ENCODE peak calls at places on chromosomes 7 and 10, in five cellular contexts. L is A549, B is foreskin fibroblast, R is GDM1, D is amygdala. O is an unnamed sample.

GRCh38 chr7:122262246-122262645 is 42.3 kb downstream of the FEZF1 start:
- DNase-seq in L (no peak), B (no peak), R (no peak), D (no peak), O (no peak)

GRCh38 chr7:30679664-30680063 is 2.6 kb downstream of the CRHR2 start:
- DNase-seq in L (no peak), B (no peak), R (no peak), D (no peak), O (no peak)

GRCh38 chr10:72328045-72328828 is 26.5 kb downstream of the DNAJB12 start:
- DNase-seq in L (peak), B (peak), R (peak), D (peak), O (peak)

GRCh38 chr7:2792856-2793487 is 51.1 kb downstream of the GNA12 start:
- DNase-seq in L (no peak), B (no peak), R (no peak), D (no peak), O (no peak)

GRCh38 chr7:112550468-112551060 is 69.8 kb downstream of the LSMEM1 start:
- DNase-seq in L (peak), B (peak), R (peak), D (no peak), O (no peak)

GRCh38 chr10:12324530-12324929 is 24.8 kb upstream of the CAMK1D start:
- DNase-seq in L (no peak), B (no peak), R (no peak), D (no peak), O (no peak)

GRCh38 chr7:469591-469961 is 50.1 kb downstream of the PDGFA start:
- DNase-seq in L (no peak), B (no peak), R (no peak), D (no peak), O (no peak)

GRCh38 chr10:98407744-98408241 is 7.2 kb downstream of the PYROXD2 start:
- DNase-seq in L (no peak), B (no peak), R (no peak), D (no peak), O (no peak)

GRCh38 chr10:74922921-74923320 is 96.5 kb downstream of the KAT6B start:
- DNase-seq in L (no peak), B (no peak), R (no peak), D (no peak), O (no peak)

GRCh38 chr10:21481407-21481806 is 44.1 kb downstream of the SKIDA1 start:
- DNase-seq in L (no peak), B (no peak), R (no peak), D (no peak), O (no peak)

GRCh38 chr10:127882391-127882790 is 10.3 kb downstream of the CLRN3 start:
- DNase-seq in L (no peak), B (no peak), R (no peak), D (no peak), O (no peak)